ENCODE peak calls at places on chromosome 11, in eight cellular contexts. One of them, this sample, is unnamed.

GRCh38 chr11:67998150-67999045 is 5.5 kb downstream of the UNC93B1 start:
- DNase-seq in foreskin fibroblast: no peak
- DNase-seq in AG10803: no peak
- DNase-seq in fibroblast of lung: no peak
- DNase-seq in upper lobe of left lung: no peak
- DNase-seq in colonic mucosa: no peak
- DNase-seq in fibroblast of the aortic adventitia: no peak
- DNase-seq in cardiac muscle cell: no peak
- DNase-seq in this sample: no peak

GRCh38 chr11:110776091-110776490 is 63.9 kb upstream of the ARHGAP20 start:
- DNase-seq in foreskin fibroblast: peak
- DNase-seq in AG10803: no peak
- DNase-seq in fibroblast of lung: no peak
- DNase-seq in upper lobe of left lung: no peak
- DNase-seq in colonic mucosa: no peak
- DNase-seq in fibroblast of the aortic adventitia: no peak
- DNase-seq in cardiac muscle cell: no peak
- DNase-seq in this sample: no peak

GRCh38 chr11:134569195-134569594 is 157.2 kb upstream of the B3GAT1 start:
- DNase-seq in foreskin fibroblast: no peak
- DNase-seq in AG10803: no peak
- DNase-seq in fibroblast of lung: no peak
- DNase-seq in upper lobe of left lung: no peak
- DNase-seq in colonic mucosa: no peak
- DNase-seq in fibroblast of the aortic adventitia: no peak
- DNase-seq in cardiac muscle cell: no peak
- DNase-seq in this sample: no peak

GRCh38 chr11:68445531-68446035 is 15.0 kb upstream of the PPP6R3 start:
- DNase-seq in foreskin fibroblast: no peak
- DNase-seq in AG10803: no peak
- DNase-seq in fibroblast of lung: no peak
- DNase-seq in upper lobe of left lung: no peak
- DNase-seq in colonic mucosa: no peak
- DNase-seq in fibroblast of the aortic adventitia: no peak
- DNase-seq in cardiac muscle cell: no peak
- DNase-seq in this sample: no peak

GRCh38 chr11:119730789-119731386 is 1.9 kb upstream of the NECTIN1 start:
- DNase-seq in foreskin fibroblast: no peak
- DNase-seq in AG10803: no peak
- DNase-seq in fibroblast of lung: no peak
- DNase-seq in upper lobe of left lung: no peak
- DNase-seq in colonic mucosa: no peak
- DNase-seq in fibroblast of the aortic adventitia: no peak
- DNase-seq in cardiac muscle cell: no peak
- DNase-seq in this sample: no peak

GRCh38 chr11:86917577-86917976 is 37.6 kb downstream of the FZD4 start:
- DNase-seq in foreskin fibroblast: no peak
- DNase-seq in AG10803: peak
- DNase-seq in fibroblast of lung: peak
- DNase-seq in upper lobe of left lung: no peak
- DNase-seq in colonic mucosa: no peak
- DNase-seq in fibroblast of the aortic adventitia: peak
- DNase-seq in cardiac muscle cell: no peak
- DNase-seq in this sample: no peak

GRCh38 chr11:77067776-77068460 is 1.1 kb downstream of the CAPN5 start:
- DNase-seq in foreskin fibroblast: no peak
- DNase-seq in AG10803: no peak
- DNase-seq in fibroblast of lung: no peak
- DNase-seq in upper lobe of left lung: no peak
- DNase-seq in colonic mucosa: peak
- DNase-seq in fibroblast of the aortic adventitia: no peak
- DNase-seq in cardiac muscle cell: no peak
- DNase-seq in this sample: no peak

GRCh38 chr11:5938603-5938965 is 3.5 kb upstream of the OR56A3 start:
- DNase-seq in foreskin fibroblast: no peak
- DNase-seq in AG10803: no peak
- DNase-seq in fibroblast of lung: no peak
- DNase-seq in upper lobe of left lung: peak
- DNase-seq in colonic mucosa: no peak
- DNase-seq in fibroblast of the aortic adventitia: no peak
- DNase-seq in cardiac muscle cell: no peak
- DNase-seq in this sample: no peak

GRCh38 chr11:77636738-77637344 is 753 bp downstream of the CLNS1A start:
- DNase-seq in foreskin fibroblast: no peak
- DNase-seq in AG10803: no peak
- DNase-seq in fibroblast of lung: no peak
- DNase-seq in upper lobe of left lung: no peak
- DNase-seq in colonic mucosa: no peak
- DNase-seq in fibroblast of the aortic adventitia: no peak
- DNase-seq in cardiac muscle cell: peak
- DNase-seq in this sample: peak

GRCh38 chr11:65431452-65432132 is 9.0 kb downstream of the NEAT1 start:
- DNase-seq in foreskin fibroblast: peak
- DNase-seq in AG10803: peak
- DNase-seq in fibroblast of lung: peak
- DNase-seq in upper lobe of left lung: no peak
- DNase-seq in colonic mucosa: no peak
- DNase-seq in fibroblast of the aortic adventitia: peak
- DNase-seq in cardiac muscle cell: no peak
- DNase-seq in this sample: peak

GRCh38 chr11:76152741-76153608 is 53.3 kb downstream of the WNT11 start:
- DNase-seq in foreskin fibroblast: no peak
- DNase-seq in AG10803: no peak
- DNase-seq in fibroblast of lung: no peak
- DNase-seq in upper lobe of left lung: no peak
- DNase-seq in colonic mucosa: no peak
- DNase-seq in fibroblast of the aortic adventitia: no peak
- DNase-seq in cardiac muscle cell: no peak
- DNase-seq in this sample: no peak

GRCh38 chr11:116294630-116295029 is 478.2 kb downstream of the BUD13 start:
- DNase-seq in foreskin fibroblast: no peak
- DNase-seq in AG10803: peak
- DNase-seq in fibroblast of lung: peak
- DNase-seq in upper lobe of left lung: no peak
- DNase-seq in colonic mucosa: no peak
- DNase-seq in fibroblast of the aortic adventitia: no peak
- DNase-seq in cardiac muscle cell: peak
- DNase-seq in this sample: peak

GRCh38 chr11:42840176-42840829 is 471.5 kb upstream of the API5 start:
- DNase-seq in foreskin fibroblast: no peak
- DNase-seq in AG10803: no peak
- DNase-seq in fibroblast of lung: no peak
- DNase-seq in upper lobe of left lung: no peak
- DNase-seq in colonic mucosa: no peak
- DNase-seq in fibroblast of the aortic adventitia: no peak
- DNase-seq in cardiac muscle cell: no peak
- DNase-seq in this sample: no peak

GRCh38 chr11:76824980-76825725 is 35.6 kb upstream of the ACER3 start:
- DNase-seq in foreskin fibroblast: peak
- DNase-seq in AG10803: peak
- DNase-seq in fibroblast of lung: peak
- DNase-seq in upper lobe of left lung: no peak
- DNase-seq in colonic mucosa: peak
- DNase-seq in fibroblast of the aortic adventitia: peak
- DNase-seq in cardiac muscle cell: no peak
- DNase-seq in this sample: no peak

GRCh38 chr11:86874314-86875056 is 74.1 kb downstream of the PRSS23 start:
- DNase-seq in foreskin fibroblast: peak
- DNase-seq in AG10803: peak
- DNase-seq in fibroblast of lung: peak
- DNase-seq in upper lobe of left lung: no peak
- DNase-seq in colonic mucosa: no peak
- DNase-seq in fibroblast of the aortic adventitia: no peak
- DNase-seq in cardiac muscle cell: no peak
- DNase-seq in this sample: peak

GRCh38 chr11:31643831-31644230 is 134.3 kb downstream of the ELP4 start:
- DNase-seq in foreskin fibroblast: peak
- DNase-seq in AG10803: peak
- DNase-seq in fibroblast of lung: peak
- DNase-seq in upper lobe of left lung: no peak
- DNase-seq in colonic mucosa: no peak
- DNase-seq in fibroblast of the aortic adventitia: peak
- DNase-seq in cardiac muscle cell: no peak
- DNase-seq in this sample: peak

DNA sequence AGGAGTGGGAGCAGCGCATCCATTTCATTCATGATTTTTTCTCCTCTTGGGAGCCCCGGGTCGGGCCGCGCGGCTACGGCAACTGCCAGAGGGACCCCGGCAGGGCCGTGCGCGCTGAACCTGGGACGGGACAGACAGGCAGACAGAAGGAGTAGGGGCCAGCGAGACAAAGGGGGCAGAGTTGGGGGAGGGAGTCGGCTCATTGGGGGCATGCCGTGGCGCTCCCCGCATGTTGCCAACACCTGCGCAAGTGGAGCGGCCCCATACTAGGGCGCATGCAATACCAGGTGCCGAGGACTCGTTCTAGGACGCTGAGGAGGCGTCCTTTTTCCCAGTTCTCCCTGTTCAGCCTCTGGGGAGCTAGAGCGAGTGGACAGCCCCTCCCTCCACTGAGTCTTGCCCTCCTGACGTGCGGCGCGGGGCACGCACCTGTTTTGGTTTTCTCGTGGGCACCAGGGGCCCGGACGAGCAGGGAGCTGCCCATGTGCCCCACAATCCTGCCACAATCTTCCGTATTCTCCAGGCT is 531 bp upstream of the PTPN5 start:
- DNase-seq in foreskin fibroblast: no peak
- DNase-seq in AG10803: no peak
- DNase-seq in fibroblast of lung: peak
- DNase-seq in upper lobe of left lung: peak
- DNase-seq in colonic mucosa: no peak
- DNase-seq in fibroblast of the aortic adventitia: no peak
- DNase-seq in cardiac muscle cell: peak
- DNase-seq in this sample: no peak
- H3K4me3 ChIP-seq in foreskin fibroblast: no peak
- H3K4me3 ChIP-seq in AG10803: no peak
- H3K4me3 ChIP-seq in fibroblast of lung: no peak
- H3K4me3 ChIP-seq in upper lobe of left lung: peak
- H3K4me3 ChIP-seq in colonic mucosa: no peak
- H3K4me3 ChIP-seq in fibroblast of the aortic adventitia: no peak
- H3K4me3 ChIP-seq in cardiac muscle cell: peak
- H3K4me3 ChIP-seq in this sample: no peak

GRCh38 chr11:10564692-10565318 is 3.7 kb downstream of the LYVE1 start:
- DNase-seq in foreskin fibroblast: peak
- DNase-seq in AG10803: peak
- DNase-seq in fibroblast of lung: no peak
- DNase-seq in upper lobe of left lung: no peak
- DNase-seq in colonic mucosa: no peak
- DNase-seq in fibroblast of the aortic adventitia: peak
- DNase-seq in cardiac muscle cell: no peak
- DNase-seq in this sample: peak
- TF ChIP-seq CTCF in foreskin fibroblast: peak
- TF ChIP-seq CTCF in AG10803: peak
- TF ChIP-seq CTCF in fibroblast of lung: peak
- TF ChIP-seq CTCF in upper lobe of left lung: peak
- TF ChIP-seq CTCF in colonic mucosa: no peak
- TF ChIP-seq CTCF in fibroblast of the aortic adventitia: peak
- TF ChIP-seq CTCF in cardiac muscle cell: peak
- TF ChIP-seq CTCF in this sample: peak

DNA sequence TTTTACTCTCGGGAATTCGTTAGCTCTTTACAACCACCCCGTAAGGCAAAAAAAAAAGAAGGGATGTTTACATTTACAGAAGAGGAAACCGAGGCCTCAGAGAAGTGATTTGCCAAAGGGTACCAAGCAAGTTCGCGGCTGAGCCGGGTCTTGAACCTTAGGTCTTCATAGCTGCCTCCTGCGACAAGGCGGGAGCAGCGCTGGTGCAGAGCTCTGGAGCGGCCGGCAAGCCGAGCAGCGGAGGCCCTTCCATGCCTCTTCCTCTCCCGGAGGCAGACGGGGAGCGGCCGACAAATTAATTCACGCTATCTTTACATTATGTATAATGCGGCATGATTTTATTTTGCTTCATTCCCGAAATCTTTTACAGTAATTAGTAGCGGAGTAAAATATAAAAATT is 536.3 kb downstream of the INSC start:
- DNase-seq in foreskin fibroblast: no peak
- DNase-seq in AG10803: no peak
- DNase-seq in fibroblast of lung: no peak
- DNase-seq in upper lobe of left lung: peak
- DNase-seq in colonic mucosa: no peak
- DNase-seq in fibroblast of the aortic adventitia: no peak
- DNase-seq in cardiac muscle cell: no peak
- DNase-seq in this sample: no peak
- H3K4me3 ChIP-seq in foreskin fibroblast: no peak
- H3K4me3 ChIP-seq in AG10803: no peak
- H3K4me3 ChIP-seq in fibroblast of lung: no peak
- H3K4me3 ChIP-seq in upper lobe of left lung: peak
- H3K4me3 ChIP-seq in colonic mucosa: no peak
- H3K4me3 ChIP-seq in fibroblast of the aortic adventitia: no peak
- H3K4me3 ChIP-seq in cardiac muscle cell: no peak
- H3K4me3 ChIP-seq in this sample: no peak

DNA sequence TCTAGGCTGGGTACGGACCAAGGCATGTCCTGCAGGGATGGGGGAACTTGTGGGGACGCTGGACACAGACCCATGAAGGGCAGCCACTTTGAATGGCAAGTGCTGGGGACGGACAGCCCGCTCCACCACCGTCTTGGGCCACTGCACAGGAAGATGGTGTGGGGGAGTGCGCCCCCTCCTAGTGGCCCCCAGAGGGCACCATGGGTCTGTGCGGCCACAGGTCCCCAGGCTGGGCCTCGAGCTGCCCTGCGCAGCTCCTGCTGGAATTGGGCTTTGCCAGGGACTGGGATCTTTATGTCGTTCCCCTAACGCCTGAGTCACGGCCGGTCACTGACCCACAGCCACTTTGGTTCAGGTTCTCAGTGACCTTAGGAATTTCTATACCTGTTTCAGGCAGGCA is 44.4 kb downstream of the NAT10 start:
- DNase-seq in foreskin fibroblast: peak
- DNase-seq in AG10803: peak
- DNase-seq in fibroblast of lung: no peak
- DNase-seq in upper lobe of left lung: no peak
- DNase-seq in colonic mucosa: no peak
- DNase-seq in fibroblast of the aortic adventitia: peak
- DNase-seq in cardiac muscle cell: no peak
- DNase-seq in this sample: peak
- TF ChIP-seq CTCF in foreskin fibroblast: peak
- TF ChIP-seq CTCF in AG10803: peak
- TF ChIP-seq CTCF in fibroblast of lung: peak
- TF ChIP-seq CTCF in upper lobe of left lung: peak
- TF ChIP-seq CTCF in colonic mucosa: no peak
- TF ChIP-seq CTCF in fibroblast of the aortic adventitia: peak
- TF ChIP-seq CTCF in cardiac muscle cell: peak
- TF ChIP-seq CTCF in this sample: peak

GRCh38 chr11:19239039-19239438 is 1.7 kb downstream of the E2F8 start:
- DNase-seq in foreskin fibroblast: no peak
- DNase-seq in AG10803: no peak
- DNase-seq in fibroblast of lung: no peak
- DNase-seq in upper lobe of left lung: no peak
- DNase-seq in colonic mucosa: no peak
- DNase-seq in fibroblast of the aortic adventitia: no peak
- DNase-seq in cardiac muscle cell: no peak
- DNase-seq in this sample: no peak
- H3K4me3 ChIP-seq in foreskin fibroblast: no peak
- H3K4me3 ChIP-seq in AG10803: no peak
- H3K4me3 ChIP-seq in fibroblast of lung: no peak
- H3K4me3 ChIP-seq in upper lobe of left lung: no peak
- H3K4me3 ChIP-seq in colonic mucosa: no peak
- H3K4me3 ChIP-seq in fibroblast of the aortic adventitia: no peak
- H3K4me3 ChIP-seq in cardiac muscle cell: peak
- H3K4me3 ChIP-seq in this sample: no peak

GRCh38 chr11:25961539-25961938 is 370.4 kb upstream of the ANO3 start:
- DNase-seq in foreskin fibroblast: no peak
- DNase-seq in AG10803: no peak
- DNase-seq in fibroblast of lung: no peak
- DNase-seq in upper lobe of left lung: no peak
- DNase-seq in colonic mucosa: no peak
- DNase-seq in fibroblast of the aortic adventitia: no peak
- DNase-seq in cardiac muscle cell: no peak
- DNase-seq in this sample: peak
- TF ChIP-seq CTCF in foreskin fibroblast: no peak
- TF ChIP-seq CTCF in AG10803: no peak
- TF ChIP-seq CTCF in fibroblast of lung: peak
- TF ChIP-seq CTCF in upper lobe of left lung: no peak
- TF ChIP-seq CTCF in colonic mucosa: peak
- TF ChIP-seq CTCF in fibroblast of the aortic adventitia: peak
- TF ChIP-seq CTCF in cardiac muscle cell: no peak
- TF ChIP-seq CTCF in this sample: peak

This sample was measured in choroid plexus epithelial cell.